ENCODE peak calls at places on chromosomes 2 and 18, in seven cellular contexts. One of them, this sample, is unnamed.

GRCh38 chr18:43620936-43621335 is 343.6 kb upstream of the SYT4 start:
- DNase-seq in tibial artery: no peak
- DNase-seq in heart left ventricle: no peak
- DNase-seq in cardiac muscle cell: peak
- DNase-seq in breast epithelium: no peak
- DNase-seq in SK-N-MC: no peak
- DNase-seq in SK-N-SH: peak
- DNase-seq in this sample: no peak

GRCh38 chr2:96679843-96680242 is 37.3 kb downstream of the FER1L5 start:
- DNase-seq in breast epithelium: no peak
- DNase-seq in SK-N-MC: no peak
- DNase-seq in SK-N-SH: no peak
- DNase-seq in heart left ventricle: no peak
- DNase-seq in cardiac muscle cell: peak
- DNase-seq in tibial artery: no peak
- DNase-seq in this sample: no peak

GRCh38 chr18:60804412-60804811 is 431.8 kb upstream of the MC4R start:
- DNase-seq in breast epithelium: no peak
- DNase-seq in heart left ventricle: no peak
- DNase-seq in SK-N-MC: no peak
- DNase-seq in cardiac muscle cell: no peak
- DNase-seq in tibial artery: no peak
- DNase-seq in SK-N-SH: no peak
- DNase-seq in this sample: no peak

GRCh38 chr2:25285265-25286024 is 56.3 kb downstream of the DNMT3A start:
- DNase-seq in cardiac muscle cell: no peak
- DNase-seq in breast epithelium: no peak
- DNase-seq in heart left ventricle: no peak
- DNase-seq in SK-N-MC: no peak
- DNase-seq in SK-N-SH: no peak
- DNase-seq in tibial artery: no peak
- DNase-seq in this sample: no peak

GRCh38 chr2:161946489-161947107 is 127.4 kb downstream of the DPP4 start:
- DNase-seq in heart left ventricle: no peak
- DNase-seq in cardiac muscle cell: peak
- DNase-seq in SK-N-SH: no peak
- DNase-seq in breast epithelium: no peak
- DNase-seq in SK-N-MC: peak
- DNase-seq in tibial artery: no peak
- DNase-seq in this sample: no peak

GRCh38 chr2:223731503-223731902 is 105.9 kb downstream of the AP1S3 start:
- DNase-seq in SK-N-SH: no peak
- DNase-seq in cardiac muscle cell: no peak
- DNase-seq in SK-N-MC: no peak
- DNase-seq in tibial artery: no peak
- DNase-seq in heart left ventricle: no peak
- DNase-seq in breast epithelium: no peak
- DNase-seq in this sample: no peak

GRCh38 chr2:96923810-96924774 is 54.2 kb upstream of the SEMA4C start:
- DNase-seq in SK-N-SH: no peak
- DNase-seq in tibial artery: no peak
- DNase-seq in SK-N-MC: no peak
- DNase-seq in heart left ventricle: no peak
- DNase-seq in breast epithelium: no peak
- DNase-seq in cardiac muscle cell: no peak
- DNase-seq in this sample: no peak

GRCh38 chr18:12239426-12239825 is 14.7 kb upstream of the CIDEA start:
- DNase-seq in SK-N-SH: no peak
- DNase-seq in tibial artery: no peak
- DNase-seq in SK-N-MC: no peak
- DNase-seq in cardiac muscle cell: no peak
- DNase-seq in heart left ventricle: no peak
- DNase-seq in breast epithelium: no peak
- DNase-seq in this sample: no peak

GRCh38 chr2:86832334-86833096 is 29.2 kb downstream of the CD8B start:
- DNase-seq in breast epithelium: no peak
- DNase-seq in SK-N-MC: no peak
- DNase-seq in SK-N-SH: no peak
- DNase-seq in cardiac muscle cell: no peak
- DNase-seq in heart left ventricle: no peak
- DNase-seq in tibial artery: no peak
- DNase-seq in this sample: no peak

GRCh38 chr2:58851598-58851997 is 610.5 kb upstream of the FANCL start:
- DNase-seq in SK-N-MC: no peak
- DNase-seq in cardiac muscle cell: no peak
- DNase-seq in tibial artery: no peak
- DNase-seq in breast epithelium: no peak
- DNase-seq in heart left ventricle: no peak
- DNase-seq in SK-N-SH: no peak
- DNase-seq in this sample: no peak

DNA sequence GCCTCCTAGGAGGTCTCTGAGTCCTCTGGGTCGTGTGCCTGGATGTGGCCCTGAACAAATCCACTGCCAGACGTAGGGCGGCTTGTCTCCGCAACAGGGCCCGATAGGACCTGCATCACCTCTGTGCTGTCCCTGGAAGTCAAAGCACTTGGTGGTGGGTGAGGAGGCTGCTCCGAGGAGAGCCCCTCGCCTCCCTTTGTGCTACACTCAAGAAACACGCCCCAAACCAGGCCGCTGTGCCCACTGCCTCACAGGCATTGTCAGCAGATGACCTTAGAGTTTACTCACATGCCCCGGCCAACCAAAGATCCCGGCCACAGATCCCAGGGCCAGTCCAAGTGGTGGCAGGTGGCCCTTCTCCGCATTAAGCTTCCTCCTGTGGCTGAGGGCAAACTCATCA is 76.8 kb downstream of the GFPT1 start:
- DNase-seq in tibial artery: no peak
- DNase-seq in SK-N-SH: no peak
- DNase-seq in SK-N-MC: no peak
- DNase-seq in heart left ventricle: no peak
- DNase-seq in breast epithelium: no peak
- DNase-seq in cardiac muscle cell: no peak
- DNase-seq in this sample: no peak
- H3K27ac ChIP-seq in tibial artery: peak
- H3K27ac ChIP-seq in SK-N-SH: no peak
- H3K27ac ChIP-seq in SK-N-MC: no peak
- H3K27ac ChIP-seq in heart left ventricle: peak
- H3K27ac ChIP-seq in breast epithelium: peak
- H3K27ac ChIP-seq in cardiac muscle cell: no peak
- H3K27ac ChIP-seq in this sample: peak

GRCh38 chr2:130252880-130253645 is 54.8 kb upstream of the TUBA3E start:
- DNase-seq in cardiac muscle cell: peak
- DNase-seq in breast epithelium: no peak
- DNase-seq in SK-N-MC: no peak
- DNase-seq in SK-N-SH: peak
- DNase-seq in heart left ventricle: no peak
- DNase-seq in tibial artery: no peak
- DNase-seq in this sample: peak
- H3K4me3 ChIP-seq in cardiac muscle cell: no peak
- H3K4me3 ChIP-seq in breast epithelium: peak
- H3K4me3 ChIP-seq in SK-N-MC: no peak
- H3K4me3 ChIP-seq in SK-N-SH: no peak
- H3K4me3 ChIP-seq in heart left ventricle: peak
- H3K4me3 ChIP-seq in tibial artery: peak
- H3K4me3 ChIP-seq in this sample: peak

GRCh38 chr2:85734015-85734414 is 19.8 kb upstream of the ATOH8 start:
- DNase-seq in cardiac muscle cell: no peak
- DNase-seq in breast epithelium: no peak
- DNase-seq in SK-N-MC: no peak
- DNase-seq in SK-N-SH: no peak
- DNase-seq in heart left ventricle: no peak
- DNase-seq in tibial artery: no peak
- DNase-seq in this sample: no peak
- H3K27ac ChIP-seq in cardiac muscle cell: no peak
- H3K27ac ChIP-seq in breast epithelium: no peak
- H3K27ac ChIP-seq in SK-N-MC: no peak
- H3K27ac ChIP-seq in SK-N-SH: no peak
- H3K27ac ChIP-seq in heart left ventricle: no peak
- H3K27ac ChIP-seq in tibial artery: no peak
- H3K27ac ChIP-seq in this sample: no peak

GRCh38 chr2:7771781-7772180 is 854.6 kb downstream of the RNF144A start:
- DNase-seq in cardiac muscle cell: no peak
- DNase-seq in SK-N-SH: no peak
- DNase-seq in heart left ventricle: no peak
- DNase-seq in SK-N-MC: no peak
- DNase-seq in tibial artery: no peak
- DNase-seq in breast epithelium: no peak
- DNase-seq in this sample: no peak

GRCh38 chr2:7766978-7767565 is 849.9 kb downstream of the RNF144A start:
- DNase-seq in SK-N-MC: no peak
- DNase-seq in tibial artery: no peak
- DNase-seq in breast epithelium: no peak
- DNase-seq in heart left ventricle: no peak
- DNase-seq in cardiac muscle cell: no peak
- DNase-seq in SK-N-SH: no peak
- DNase-seq in this sample: peak

GRCh38 chr2:7765236-7765635 is 848.0 kb downstream of the RNF144A start:
- DNase-seq in SK-N-SH: no peak
- DNase-seq in tibial artery: no peak
- DNase-seq in heart left ventricle: no peak
- DNase-seq in cardiac muscle cell: no peak
- DNase-seq in SK-N-MC: no peak
- DNase-seq in breast epithelium: no peak
- DNase-seq in this sample: no peak

GRCh38 chr2:7767902-7768301 is 850.7 kb downstream of the RNF144A start:
- DNase-seq in cardiac muscle cell: no peak
- DNase-seq in SK-N-MC: no peak
- DNase-seq in tibial artery: no peak
- DNase-seq in breast epithelium: no peak
- DNase-seq in SK-N-SH: no peak
- DNase-seq in heart left ventricle: no peak
- DNase-seq in this sample: no peak

DNA sequence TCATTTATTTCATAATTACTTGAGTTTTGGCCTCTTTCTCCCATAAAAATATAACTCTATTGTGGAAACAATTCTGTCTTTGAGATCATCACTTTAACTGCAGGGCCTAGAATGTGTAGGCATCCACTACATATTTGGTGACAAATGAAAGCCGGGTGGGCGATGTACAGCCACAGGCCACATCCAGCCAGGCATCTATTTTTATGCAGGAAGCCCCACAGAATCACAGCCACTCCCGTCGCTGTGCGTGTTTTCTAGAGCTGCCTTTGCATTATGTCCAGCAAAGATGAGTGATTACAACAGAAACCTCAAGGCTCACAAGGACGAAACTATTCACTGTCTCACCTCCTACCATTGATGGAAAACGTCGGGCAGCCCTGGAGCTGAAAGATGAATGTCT is 849.1 kb downstream of the RNF144A start:
- DNase-seq in tibial artery: no peak
- DNase-seq in heart left ventricle: no peak
- DNase-seq in SK-N-MC: no peak
- DNase-seq in SK-N-SH: no peak
- DNase-seq in cardiac muscle cell: no peak
- DNase-seq in breast epithelium: no peak
- DNase-seq in this sample: no peak
- H3K4me3 ChIP-seq in tibial artery: no peak
- H3K4me3 ChIP-seq in heart left ventricle: no peak
- H3K4me3 ChIP-seq in SK-N-MC: no peak
- H3K4me3 ChIP-seq in SK-N-SH: no peak
- H3K4me3 ChIP-seq in cardiac muscle cell: no peak
- H3K4me3 ChIP-seq in breast epithelium: no peak
- H3K4me3 ChIP-seq in this sample: no peak

DNA sequence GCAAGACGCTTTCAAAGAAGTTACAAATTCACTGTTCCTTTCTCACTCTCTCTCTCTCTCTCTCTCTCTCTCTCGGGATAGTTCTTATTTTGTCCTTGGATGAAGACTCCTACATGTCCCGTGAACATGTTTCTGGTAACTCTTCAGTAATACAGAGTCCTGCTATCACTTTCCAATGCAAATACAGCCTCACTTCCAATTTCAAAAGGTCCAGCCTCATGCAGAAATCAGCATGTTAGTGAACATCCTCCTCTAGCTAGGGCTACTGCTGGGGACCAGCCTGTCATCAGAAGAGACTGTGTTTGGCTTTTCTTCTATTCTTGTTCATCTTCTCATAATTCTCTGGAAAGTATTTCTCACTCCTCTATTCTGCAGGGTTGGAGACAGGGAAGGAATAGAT is 1306.7 kb upstream of the CELF4 start:
- DNase-seq in heart left ventricle: no peak
- DNase-seq in SK-N-MC: no peak
- DNase-seq in tibial artery: no peak
- DNase-seq in cardiac muscle cell: no peak
- DNase-seq in breast epithelium: no peak
- DNase-seq in SK-N-SH: no peak
- DNase-seq in this sample: no peak
- H3K27ac ChIP-seq in heart left ventricle: no peak
- H3K27ac ChIP-seq in SK-N-MC: no peak
- H3K27ac ChIP-seq in tibial artery: no peak
- H3K27ac ChIP-seq in cardiac muscle cell: no peak
- H3K27ac ChIP-seq in breast epithelium: no peak
- H3K27ac ChIP-seq in SK-N-SH: no peak
- H3K27ac ChIP-seq in this sample: no peak

DNA sequence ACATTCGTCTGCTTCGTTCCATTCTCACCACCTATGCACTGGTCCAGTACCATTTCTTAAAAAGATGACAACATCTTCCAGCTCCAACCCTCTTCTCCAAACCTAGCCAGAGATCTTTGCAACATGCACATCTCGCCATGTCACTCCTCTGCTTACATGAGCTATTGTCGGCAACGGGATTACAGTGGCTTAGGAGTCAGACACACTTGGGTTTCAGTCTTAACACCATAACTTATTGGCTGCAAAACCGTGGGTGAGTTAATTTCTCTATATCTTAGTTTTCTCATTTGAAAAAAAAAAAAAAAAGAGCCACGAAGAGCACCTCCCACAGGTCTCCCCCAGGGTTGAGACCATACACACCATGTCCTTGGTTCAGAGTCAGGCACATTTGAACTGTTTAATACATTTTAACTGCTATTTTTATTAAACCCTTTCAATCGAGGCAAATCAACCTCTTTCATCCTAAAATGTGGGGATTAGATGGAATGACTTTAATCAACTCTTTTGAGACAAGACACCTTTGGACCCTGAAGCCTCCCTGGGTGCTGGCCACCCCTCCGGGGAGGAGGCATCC is 889 bp downstream of the ANKRD29 start:
- DNase-seq in tibial artery: no peak
- DNase-seq in heart left ventricle: no peak
- DNase-seq in breast epithelium: no peak
- DNase-seq in cardiac muscle cell: no peak
- DNase-seq in SK-N-SH: no peak
- DNase-seq in SK-N-MC: no peak
- DNase-seq in this sample: no peak
- H3K4me3 ChIP-seq in tibial artery: peak
- H3K4me3 ChIP-seq in heart left ventricle: peak
- H3K4me3 ChIP-seq in breast epithelium: peak
- H3K4me3 ChIP-seq in cardiac muscle cell: peak
- H3K4me3 ChIP-seq in SK-N-SH: peak
- H3K4me3 ChIP-seq in SK-N-MC: peak
- H3K4me3 ChIP-seq in this sample: peak

This sample was measured in transverse colon.